ENCODE peak calls at places on chromosome 20, in nine cellular contexts. One of them, this sample, is unnamed.
A peak's percentile ranks its signal among the peaks of the same experiment; 100 is the strongest.

GRCh38 chr20:584375-585301 is 25.5 kb downstream of the TCF15 start:
- DNase-seq in stomach: no peak
- DNase-seq in HL-60: peak; percentile 11
- DNase-seq in transverse colon: no peak
- DNase-seq in HepG2: peak; percentile 35
- DNase-seq in GM23338: peak; percentile 76
- DNase-seq in esophagus muscularis mucosa: no peak
- DNase-seq in Panc1: no peak
- DNase-seq in breast epithelium: no peak
- DNase-seq in this sample: no peak

GRCh38 chr20:16011061-16011460 is 562.2 kb downstream of the KIF16B start:
- DNase-seq in stomach: no peak
- DNase-seq in HL-60: no peak
- DNase-seq in transverse colon: no peak
- DNase-seq in HepG2: no peak
- DNase-seq in GM23338: no peak
- DNase-seq in esophagus muscularis mucosa: no peak
- DNase-seq in Panc1: no peak
- DNase-seq in breast epithelium: no peak
- DNase-seq in this sample: no peak

GRCh38 chr20:43994486-43995100 is 79.9 kb downstream of the TOX2 start:
- DNase-seq in stomach: no peak
- DNase-seq in HL-60: no peak
- DNase-seq in transverse colon: no peak
- DNase-seq in HepG2: no peak
- DNase-seq in GM23338: no peak
- DNase-seq in esophagus muscularis mucosa: no peak
- DNase-seq in Panc1: no peak
- DNase-seq in breast epithelium: no peak
- DNase-seq in this sample: no peak

GRCh38 chr20:1415667-1416468 is 23.0 kb upstream of the FKBP1A start:
- DNase-seq in stomach: no peak
- DNase-seq in HL-60: no peak
- DNase-seq in transverse colon: no peak
- DNase-seq in HepG2: peak; percentile 91
- DNase-seq in GM23338: no peak
- DNase-seq in esophagus muscularis mucosa: no peak
- DNase-seq in Panc1: peak; percentile 99
- DNase-seq in breast epithelium: no peak
- DNase-seq in this sample: peak; percentile 80

GRCh38 chr20:6397115-6397514 is 274.3 kb upstream of the FERMT1 start:
- DNase-seq in stomach: no peak
- DNase-seq in HL-60: no peak
- DNase-seq in transverse colon: no peak
- DNase-seq in HepG2: no peak
- DNase-seq in GM23338: peak; percentile 34
- DNase-seq in esophagus muscularis mucosa: no peak
- DNase-seq in Panc1: no peak
- DNase-seq in breast epithelium: no peak
- DNase-seq in this sample: no peak

GRCh38 chr20:42218566-42218965 is 600.4 kb upstream of the CHD6 start:
- DNase-seq in stomach: no peak
- DNase-seq in HL-60: no peak
- DNase-seq in transverse colon: no peak
- DNase-seq in HepG2: no peak
- DNase-seq in GM23338: no peak
- DNase-seq in esophagus muscularis mucosa: no peak
- DNase-seq in Panc1: no peak
- DNase-seq in breast epithelium: no peak
- DNase-seq in this sample: no peak

GRCh38 chr20:44034965-44035635 is 120.4 kb downstream of the TOX2 start:
- DNase-seq in stomach: peak; percentile 14
- DNase-seq in HL-60: peak; percentile 8
- DNase-seq in transverse colon: no peak
- DNase-seq in HepG2: no peak
- DNase-seq in GM23338: no peak
- DNase-seq in esophagus muscularis mucosa: peak; percentile 81
- DNase-seq in Panc1: no peak
- DNase-seq in breast epithelium: no peak
- DNase-seq in this sample: no peak

GRCh38 chr20:59412896-59413295 is 112.5 kb downstream of the EDN3 start:
- DNase-seq in stomach: no peak
- DNase-seq in HL-60: peak; percentile 4
- DNase-seq in transverse colon: no peak
- DNase-seq in HepG2: no peak
- DNase-seq in GM23338: peak; percentile 54
- DNase-seq in esophagus muscularis mucosa: no peak
- DNase-seq in Panc1: no peak
- DNase-seq in breast epithelium: no peak
- DNase-seq in this sample: no peak

GRCh38 chr20:61934716-61935530 is 130.8 kb downstream of the TAF4 start:
- DNase-seq in stomach: no peak
- DNase-seq in HL-60: no peak
- DNase-seq in transverse colon: no peak
- DNase-seq in HepG2: no peak
- DNase-seq in GM23338: no peak
- DNase-seq in esophagus muscularis mucosa: no peak
- DNase-seq in Panc1: no peak
- DNase-seq in breast epithelium: no peak
- DNase-seq in this sample: no peak

GRCh38 chr20:61937146-61937962 is 128.3 kb downstream of the TAF4 start:
- DNase-seq in stomach: no peak
- DNase-seq in HL-60: no peak
- DNase-seq in transverse colon: no peak
- DNase-seq in HepG2: no peak
- DNase-seq in GM23338: no peak
- DNase-seq in esophagus muscularis mucosa: no peak
- DNase-seq in Panc1: no peak
- DNase-seq in breast epithelium: no peak
- DNase-seq in this sample: no peak

GRCh38 chr20:61933951-61934715 is 131.5 kb downstream of the TAF4 start:
- DNase-seq in stomach: no peak
- DNase-seq in HL-60: no peak
- DNase-seq in transverse colon: no peak
- DNase-seq in HepG2: no peak
- DNase-seq in GM23338: peak; percentile 63
- DNase-seq in esophagus muscularis mucosa: no peak
- DNase-seq in Panc1: no peak
- DNase-seq in breast epithelium: no peak
- DNase-seq in this sample: no peak

GRCh38 chr20:61936701-61937131 is 129.0 kb downstream of the TAF4 start:
- DNase-seq in stomach: no peak
- DNase-seq in HL-60: no peak
- DNase-seq in transverse colon: no peak
- DNase-seq in HepG2: no peak
- DNase-seq in GM23338: no peak
- DNase-seq in esophagus muscularis mucosa: no peak
- DNase-seq in Panc1: no peak
- DNase-seq in breast epithelium: no peak
- DNase-seq in this sample: no peak

DNA sequence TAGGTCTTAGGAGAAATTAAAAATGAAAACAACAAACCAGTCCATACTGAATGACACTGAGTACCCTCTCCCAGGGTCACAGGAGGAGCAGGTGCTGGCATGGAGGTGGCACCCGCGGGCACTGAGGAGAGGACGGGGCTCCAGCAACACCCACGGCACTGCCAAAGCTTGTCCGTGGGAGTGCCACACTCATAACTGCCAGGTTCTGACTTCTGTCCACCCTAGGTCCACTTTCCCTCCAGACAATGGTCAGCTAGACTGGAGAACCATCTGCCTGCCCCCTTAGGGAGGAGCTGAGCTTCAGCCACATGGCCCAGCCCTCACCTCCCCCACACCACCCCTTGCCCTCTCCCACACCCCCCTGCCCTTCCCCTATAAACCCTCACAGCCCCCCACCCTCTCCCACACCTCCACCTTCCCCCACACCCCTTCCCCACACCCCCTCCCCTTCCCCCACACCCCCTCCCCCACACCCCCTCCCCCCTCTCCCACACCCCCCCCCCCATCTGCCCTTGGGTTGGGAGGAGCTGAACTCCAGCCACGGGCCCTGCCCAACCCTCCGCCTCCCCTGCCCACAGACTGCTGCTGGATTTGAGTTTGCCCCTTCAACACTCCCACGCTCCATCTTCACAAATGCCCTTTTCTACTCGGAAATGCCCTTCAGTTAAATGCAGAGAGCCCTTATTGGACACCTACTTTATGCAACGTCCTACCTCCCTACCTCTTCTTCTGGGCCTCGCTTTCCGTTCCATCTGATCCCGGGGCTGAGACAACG is 129.6 kb downstream of the TAF4 start:
- DNase-seq in stomach: no peak
- DNase-seq in HL-60: no peak
- DNase-seq in transverse colon: no peak
- DNase-seq in HepG2: no peak
- DNase-seq in GM23338: no peak
- DNase-seq in esophagus muscularis mucosa: no peak
- DNase-seq in Panc1: no peak
- DNase-seq in breast epithelium: no peak
- DNase-seq in this sample: no peak
- TF ChIP-seq CTCF in stomach: no peak
- TF ChIP-seq CTCF in HL-60: no peak
- TF ChIP-seq CTCF in transverse colon: no peak
- TF ChIP-seq CTCF in HepG2: no peak
- TF ChIP-seq CTCF in GM23338: no peak
- TF ChIP-seq CTCF in esophagus muscularis mucosa: no peak
- TF ChIP-seq CTCF in Panc1: no peak
- TF ChIP-seq CTCF in breast epithelium: no peak
- TF ChIP-seq CTCF in this sample: no peak

GRCh38 chr20:35284992-35285805 is 627 bp upstream of the EIF6 start:
- DNase-seq in stomach: no peak
- DNase-seq in HL-60: no peak
- DNase-seq in transverse colon: no peak
- DNase-seq in HepG2: no peak
- DNase-seq in GM23338: no peak
- DNase-seq in esophagus muscularis mucosa: no peak
- DNase-seq in Panc1: no peak
- DNase-seq in breast epithelium: no peak
- DNase-seq in this sample: no peak

GRCh38 chr20:35286077-35286898 is 1.7 kb upstream of the EIF6 start:
- DNase-seq in stomach: no peak
- DNase-seq in HL-60: no peak
- DNase-seq in transverse colon: no peak
- DNase-seq in HepG2: peak; percentile 86
- DNase-seq in GM23338: no peak
- DNase-seq in esophagus muscularis mucosa: no peak
- DNase-seq in Panc1: no peak
- DNase-seq in breast epithelium: no peak
- DNase-seq in this sample: no peak

GRCh38 chr20:35283441-35284266 is 918 bp downstream of the EIF6 start:
- DNase-seq in stomach: no peak
- DNase-seq in HL-60: peak; percentile 28
- DNase-seq in transverse colon: no peak
- DNase-seq in HepG2: no peak
- DNase-seq in GM23338: no peak
- DNase-seq in esophagus muscularis mucosa: no peak
- DNase-seq in Panc1: no peak
- DNase-seq in breast epithelium: no peak
- DNase-seq in this sample: no peak

GRCh38 chr20:35285806-35286076 is 1.2 kb upstream of the EIF6 start:
- DNase-seq in stomach: no peak
- DNase-seq in HL-60: no peak
- DNase-seq in transverse colon: no peak
- DNase-seq in HepG2: peak; percentile 64
- DNase-seq in GM23338: no peak
- DNase-seq in esophagus muscularis mucosa: no peak
- DNase-seq in Panc1: no peak
- DNase-seq in breast epithelium: no peak
- DNase-seq in this sample: no peak

DNA sequence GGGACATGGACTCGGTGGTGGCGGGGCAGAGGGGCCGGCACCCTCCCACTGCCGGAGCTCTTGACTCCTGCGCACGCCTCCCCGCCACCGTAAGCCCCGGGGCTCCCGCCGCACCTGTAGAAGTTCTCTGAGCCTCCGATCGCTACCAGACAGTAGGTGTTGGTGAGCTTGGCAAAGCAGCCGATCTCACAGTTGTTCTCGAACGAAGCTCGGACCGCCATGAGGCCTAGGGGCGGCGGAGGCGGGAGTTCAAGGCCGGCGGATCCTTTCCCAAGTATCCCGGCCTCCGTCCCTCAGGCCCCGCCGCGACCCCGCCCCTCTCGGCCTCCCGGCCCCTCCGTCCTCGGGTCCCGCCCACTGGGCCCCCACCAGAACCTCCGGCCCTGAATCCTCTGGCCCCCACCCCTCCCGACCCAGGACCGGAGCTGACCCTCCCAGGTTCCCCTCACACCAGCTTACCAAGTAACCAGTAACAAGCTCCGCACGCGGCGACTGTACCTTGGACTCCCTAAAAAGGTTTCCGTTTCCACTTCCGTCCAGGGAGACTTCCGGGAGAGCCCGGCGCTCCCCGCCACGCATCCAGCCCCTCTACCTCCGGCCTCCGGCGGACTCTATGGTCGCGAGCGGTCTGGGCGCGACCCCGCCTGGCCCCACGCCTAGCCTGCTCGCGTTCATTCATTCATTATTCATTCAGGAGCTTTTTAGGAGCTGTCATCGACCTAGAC is at the start of gene EIF6:
- DNase-seq in stomach: peak; percentile 82
- DNase-seq in HL-60: peak; percentile 87
- DNase-seq in transverse colon: peak; percentile 89
- DNase-seq in HepG2: peak; percentile 99
- DNase-seq in GM23338: peak; percentile 95
- DNase-seq in esophagus muscularis mucosa: no peak
- DNase-seq in Panc1: no peak
- DNase-seq in breast epithelium: peak; percentile 58
- DNase-seq in this sample: peak; percentile 77
- TF ChIP-seq POLR2AphosphoS5 in stomach: peak; percentile 75
- TF ChIP-seq POLR2AphosphoS5 in HL-60: peak; percentile 65
- TF ChIP-seq POLR2AphosphoS5 in transverse colon: peak; percentile 31
- TF ChIP-seq POLR2AphosphoS5 in HepG2: peak; percentile 99
- TF ChIP-seq POLR2AphosphoS5 in GM23338: peak; percentile 79
- TF ChIP-seq POLR2AphosphoS5 in esophagus muscularis mucosa: peak; percentile 64
- TF ChIP-seq POLR2AphosphoS5 in Panc1: peak; percentile 93
- TF ChIP-seq POLR2AphosphoS5 in breast epithelium: no peak
- TF ChIP-seq POLR2AphosphoS5 in this sample: peak; percentile 78

DNA sequence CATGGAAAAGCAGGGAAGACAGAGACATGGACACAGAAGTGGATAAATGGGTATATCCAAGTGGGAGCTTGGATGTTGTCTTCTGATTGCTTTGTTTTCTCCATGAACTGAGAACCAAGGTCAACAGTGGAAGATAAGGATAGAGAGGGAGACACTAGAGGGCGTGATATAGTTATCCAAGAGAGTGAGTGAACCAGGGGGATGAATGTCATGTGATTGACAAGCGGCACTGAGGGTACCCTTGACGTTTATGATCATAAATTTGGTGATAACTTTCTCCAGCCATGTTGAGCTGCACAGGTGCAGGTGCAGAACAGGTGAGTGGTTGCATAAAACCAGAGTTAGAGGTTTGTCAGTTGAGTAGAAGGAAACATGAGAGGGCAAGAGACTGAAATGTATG is 20.7 kb downstream of the EBF4 start:
- DNase-seq in stomach: no peak
- DNase-seq in HL-60: no peak
- DNase-seq in transverse colon: no peak
- DNase-seq in HepG2: peak; percentile 52
- DNase-seq in GM23338: peak; percentile 66
- DNase-seq in esophagus muscularis mucosa: peak; percentile 57
- DNase-seq in Panc1: no peak
- DNase-seq in breast epithelium: no peak
- DNase-seq in this sample: no peak
- TF ChIP-seq CTCF in stomach: peak; percentile 7
- TF ChIP-seq CTCF in HL-60: peak; percentile 1
- TF ChIP-seq CTCF in transverse colon: peak; percentile 17
- TF ChIP-seq CTCF in HepG2: peak; percentile 82
- TF ChIP-seq CTCF in GM23338: peak; percentile 61
- TF ChIP-seq CTCF in esophagus muscularis mucosa: no peak
- TF ChIP-seq CTCF in Panc1: no peak
- TF ChIP-seq CTCF in breast epithelium: peak; percentile 16
- TF ChIP-seq CTCF in this sample: no peak

GRCh38 chr20:45890997-45891983 is at the start of the genes CTSA and NEURL2:
- DNase-seq in stomach: peak; percentile 97
- DNase-seq in HL-60: peak; percentile 88
- DNase-seq in transverse colon: peak; percentile 97
- DNase-seq in HepG2: peak; percentile 98
- DNase-seq in GM23338: peak; percentile 95
- DNase-seq in esophagus muscularis mucosa: peak; percentile 98
- DNase-seq in Panc1: no peak
- DNase-seq in breast epithelium: peak; percentile 87
- DNase-seq in this sample: peak; percentile 88

GRCh38 chr20:45894797-45895196 is 3.7 kb downstream of the CTSA start:
- DNase-seq in stomach: no peak
- DNase-seq in HL-60: no peak
- DNase-seq in transverse colon: no peak
- DNase-seq in HepG2: no peak
- DNase-seq in GM23338: no peak
- DNase-seq in esophagus muscularis mucosa: no peak
- DNase-seq in Panc1: no peak
- DNase-seq in breast epithelium: no peak
- DNase-seq in this sample: no peak

GRCh38 chr20:45892828-45893500 is 1.8 kb downstream of the CTSA start:
- DNase-seq in stomach: no peak
- DNase-seq in HL-60: peak; percentile 45
- DNase-seq in transverse colon: peak; percentile 70
- DNase-seq in HepG2: no peak
- DNase-seq in GM23338: no peak
- DNase-seq in esophagus muscularis mucosa: no peak
- DNase-seq in Panc1: no peak
- DNase-seq in breast epithelium: no peak
- DNase-seq in this sample: no peak

GRCh38 chr20:45892049-45892816 is 1.1 kb downstream of the CTSA start:
- DNase-seq in stomach: peak; percentile 28
- DNase-seq in HL-60: peak; percentile 46
- DNase-seq in transverse colon: peak; percentile 40
- DNase-seq in HepG2: peak; percentile 44
- DNase-seq in GM23338: peak; percentile 21
- DNase-seq in esophagus muscularis mucosa: no peak
- DNase-seq in Panc1: no peak
- DNase-seq in breast epithelium: no peak
- DNase-seq in this sample: peak; percentile 35

GRCh38 chr20:45893831-45894230 is 2.7 kb downstream of the CTSA start:
- DNase-seq in stomach: no peak
- DNase-seq in HL-60: no peak
- DNase-seq in transverse colon: no peak
- DNase-seq in HepG2: no peak
- DNase-seq in GM23338: no peak
- DNase-seq in esophagus muscularis mucosa: no peak
- DNase-seq in Panc1: no peak
- DNase-seq in breast epithelium: no peak
- DNase-seq in this sample: no peak
- TF ChIP-seq POLR2AphosphoS5 in stomach: no peak
- TF ChIP-seq POLR2AphosphoS5 in HL-60: no peak
- TF ChIP-seq POLR2AphosphoS5 in transverse colon: no peak
- TF ChIP-seq POLR2AphosphoS5 in HepG2: no peak
- TF ChIP-seq POLR2AphosphoS5 in GM23338: no peak
- TF ChIP-seq POLR2AphosphoS5 in esophagus muscularis mucosa: no peak
- TF ChIP-seq POLR2AphosphoS5 in Panc1: no peak
- TF ChIP-seq POLR2AphosphoS5 in breast epithelium: no peak
- TF ChIP-seq POLR2AphosphoS5 in this sample: no peak